ENCODE peak calls at places on chromosome 15, in four cellular contexts. L, M, R and B are unnamed samples.

GRCh38 chr15:28977377-28978010 is 91.7 kb downstream of the APBA2 start:
- DNase-seq in L (no peak), R (peak), M (peak), B (peak)

GRCh38 chr15:90872481-90873184 is 4.2 kb downstream of the FURIN start:
- DNase-seq in L (no peak), R (peak), M (peak), B (peak)

GRCh38 chr15:38438031-38438986 is 15.6 kb upstream of the FAM98B start:
- DNase-seq in M (no peak), L (no peak), R (no peak), B (peak)

GRCh38 chr15:57184502-57184901 is 191.8 kb upstream of the CGNL1 start:
- DNase-seq in M (no peak), R (no peak), L (no peak), B (no peak)

GRCh38 chr15:70617076-70617910 is 146.1 kb downstream of the UACA start:
- DNase-seq in M (no peak), L (no peak), R (no peak), B (peak)

GRCh38 chr15:79430901-79431635 is 1.1 kb upstream of the MINAR1 start:
- DNase-seq in L (no peak), R (no peak), M (no peak), B (peak)

GRCh38 chr15:57649138-57649537 is 57.4 kb upstream of the POLR2M start:
- DNase-seq in M (no peak), R (peak), L (no peak), B (peak)

GRCh38 chr15:93031103-93031464 is 57.9 kb downstream of the RGMA start:
- DNase-seq in R (no peak), L (no peak), M (no peak), B (no peak)

GRCh38 chr15:52068004-52068403 is 44.6 kb downstream of the BCL2L10 start:
- DNase-seq in M (no peak), L (no peak), R (peak), B (no peak)

GRCh38 chr15:64636101-64636500 is 139.3 kb downstream of the RBPMS2 start:
- DNase-seq in R (no peak), L (no peak), M (no peak), B (peak)

GRCh38 chr15:32723171-32723948 is 5.6 kb downstream of the GREM1 start:
- DNase-seq in L (no peak), M (no peak), R (no peak), B (no peak)

GRCh38 chr15:70569718-70570231 is 193.6 kb downstream of the UACA start:
- DNase-seq in L (no peak), M (no peak), R (peak), B (peak)

GRCh38 chr15:92797168-92798052 is 102.7 kb upstream of the CHD2 start:
- DNase-seq in M (peak), R (peak), L (no peak), B (peak)

GRCh38 chr15:70424937-70425411 is 327.3 kb upstream of the TLE3 start:
- DNase-seq in M (no peak), L (no peak), R (no peak), B (no peak)

GRCh38 chr15:40343512-40343911 is 2.8 kb upstream of the CCDC9B start:
- DNase-seq in R (peak), L (no peak), M (peak), B (peak)

GRCh38 chr15:99090011-99090699 is 14.7 kb upstream of the SYNM start:
- DNase-seq in L (no peak), R (no peak), M (no peak), B (no peak)

GRCh38 chr15:84108725-84109124 is 126.8 kb upstream of the GOLGA6L4 start:
- DNase-seq in M (no peak), R (no peak), L (no peak), B (peak)
- TF ChIP-seq CTCF in M (peak), R (no peak), L (no peak), B (peak)

GRCh38 chr15:96687388-96688107 is 357.0 kb downstream of the NR2F2 start:
- DNase-seq in M (no peak), L (no peak), R (no peak), B (no peak)
- H3K4me3 ChIP-seq in M (no peak), L (no peak), R (no peak), B (no peak)

DNA sequence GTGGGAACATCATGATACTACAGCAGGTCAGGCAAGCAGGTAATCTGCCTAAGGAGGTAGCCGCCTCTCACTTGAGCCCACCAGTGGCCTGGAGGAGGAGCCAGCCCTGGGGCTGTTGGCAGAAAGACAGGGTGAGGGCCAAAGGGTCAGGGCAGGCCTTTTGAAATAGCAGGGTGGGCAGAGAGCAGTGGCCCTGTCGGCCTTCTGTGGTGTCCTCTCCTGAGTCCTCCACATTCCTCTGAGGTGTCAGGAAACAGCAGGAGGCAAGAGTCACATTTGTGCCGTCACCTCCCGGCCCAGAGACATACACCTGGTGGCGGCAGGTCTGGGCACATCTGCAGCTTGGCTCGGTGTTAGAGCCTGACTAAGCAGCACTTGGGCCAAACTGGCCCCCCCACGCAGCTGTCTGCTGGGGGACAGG is 3.9 kb upstream of the BNC1 start:
- DNase-seq in M (no peak), R (peak), L (no peak), B (no peak)
- TF ChIP-seq CTCF in M (no peak), R (no peak), L (no peak), B (no peak)

DNA sequence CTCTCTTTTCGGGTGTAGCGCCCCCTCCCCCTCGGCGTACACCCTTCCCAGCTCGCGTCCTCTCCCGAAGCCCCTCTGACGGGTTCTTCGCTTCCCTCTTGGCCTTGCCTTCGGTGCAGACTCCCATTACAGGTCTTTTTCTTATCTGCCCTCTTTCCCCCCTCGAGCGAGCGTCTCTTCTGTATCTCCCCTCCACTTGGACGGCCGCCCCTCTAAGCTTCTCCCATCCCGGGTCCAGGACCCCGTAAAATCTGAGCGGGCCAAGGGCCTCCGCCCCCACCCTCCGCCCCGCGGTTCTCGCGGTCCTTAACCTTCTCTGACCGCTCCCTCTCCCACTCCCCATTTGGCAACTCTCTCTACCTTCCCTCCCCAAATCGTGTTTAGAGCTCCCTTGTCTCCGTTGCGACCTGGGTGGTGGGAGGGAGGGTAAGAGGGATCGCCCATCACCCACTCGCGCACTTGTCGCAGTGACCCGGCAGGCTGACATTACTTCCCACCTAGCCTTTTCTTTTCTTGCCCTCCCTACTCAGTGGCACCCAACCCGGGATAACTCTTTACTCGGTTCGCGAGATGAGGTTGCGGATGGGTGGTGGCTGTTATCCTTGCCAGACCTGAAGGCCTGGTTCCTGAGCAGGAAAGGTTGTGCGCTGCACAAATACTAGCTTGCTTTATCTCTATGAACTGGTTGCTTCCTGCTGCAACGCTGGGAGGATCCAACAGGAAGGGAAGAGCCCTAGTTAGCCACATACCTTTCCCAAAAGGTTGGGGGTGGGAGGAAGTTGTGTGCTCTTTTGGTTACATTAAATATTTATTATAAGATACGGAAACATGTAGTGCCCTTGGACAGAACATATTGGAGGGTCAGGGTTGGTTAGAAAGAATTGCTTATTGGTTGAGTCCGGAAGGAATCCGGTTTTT is 922 bp downstream of the RAB11A start:
- DNase-seq in R (peak), M (no peak), L (peak), B (peak)
- H3K4me3 ChIP-seq in R (peak), M (peak), L (peak), B (peak)

GRCh38 chr15:45087513-45087912 is 26.5 kb downstream of the DUOX2 start:
- DNase-seq in R (no peak), L (no peak), M (no peak), B (peak)
- TF ChIP-seq CTCF in R (no peak), L (no peak), M (no peak), B (no peak)

DNA sequence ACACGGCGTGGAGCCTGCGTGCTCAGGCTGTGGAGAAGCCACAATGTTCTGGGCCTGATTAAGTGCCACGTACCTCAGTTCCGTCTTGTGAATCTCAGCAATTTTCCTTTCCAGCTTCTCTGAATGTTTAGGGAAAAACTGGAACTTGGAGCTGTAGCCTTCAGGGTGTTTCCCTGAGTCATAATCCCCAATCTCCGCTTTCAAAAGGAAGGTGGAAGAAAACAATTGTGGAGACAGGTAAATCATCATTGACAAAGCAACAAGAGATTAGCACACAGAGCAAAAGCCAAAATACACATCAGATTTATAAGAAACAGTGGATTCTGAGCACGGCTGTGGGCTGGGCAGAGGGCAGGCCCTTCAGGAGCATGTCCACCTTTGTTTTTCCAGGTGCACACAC is 79.0 kb downstream of the WDR76 start:
- DNase-seq in M (no peak), R (no peak), L (no peak), B (no peak)
- H3K4me3 ChIP-seq in M (no peak), R (no peak), L (no peak), B (no peak)

DNA sequence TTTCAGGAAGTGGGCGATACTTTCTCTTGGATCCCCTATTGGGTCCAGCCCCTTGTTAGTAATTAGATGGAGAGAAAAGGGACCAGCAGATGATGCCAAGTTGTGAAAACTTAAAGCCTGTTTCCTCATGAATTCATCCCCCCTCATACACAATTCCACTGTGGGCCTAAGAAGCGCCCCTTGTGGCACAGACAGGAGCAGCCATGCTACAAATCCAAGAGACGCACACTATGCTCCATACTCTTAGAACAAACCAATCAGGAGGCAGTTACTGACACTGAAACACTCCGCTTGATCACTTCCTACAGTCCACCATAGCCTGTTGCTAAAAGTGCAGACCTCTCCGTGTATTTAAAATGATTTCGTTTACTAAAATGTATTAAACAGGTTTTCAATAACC is 111.3 kb upstream of the ARRDC4 start:
- DNase-seq in M (no peak), L (no peak), R (no peak), B (no peak)
- TF ChIP-seq CTCF in M (no peak), L (no peak), R (no peak), B (no peak)

GRCh38 chr15:73924258-73924921 is 1.9 kb upstream of the LOXL1 start:
- DNase-seq in M (peak), R (peak), L (peak), B (peak)
- H3K4me3 ChIP-seq in M (peak), R (no peak), L (no peak), B (no peak)